ENCODE peak calls at places on chromosomes 2 and 18, in six cellular contexts. N is thoracic aorta; Z is cardiac muscle cell; P is CD8-positive, alpha-beta T cell; W is right cardiac atrium; G is body of pancreas. U is an unnamed sample.

GRCh38 chr2:68185541-68186164 is 28.0 kb downstream of the PNO1 start:
- DNase-seq in N (no peak), Z (peak; percentile 45), P (peak; percentile 11), W (peak; percentile 25), G (peak; percentile 28), U (no peak)

GRCh38 chr2:221570321-221571107 is 1.6 kb downstream of the EPHA4 start:
- DNase-seq in N (no peak), Z (peak; percentile 30), P (no peak), W (peak; percentile 19), G (no peak), U (no peak)

GRCh38 chr18:36031407-36031806 is 36.0 kb downstream of the RPRD1A start:
- DNase-seq in N (no peak), Z (no peak), P (no peak), W (no peak), G (no peak), U (no peak)

GRCh38 chr2:188909036-188909435 is 65.1 kb upstream of the COL3A1 start:
- DNase-seq in N (no peak), Z (no peak), P (no peak), W (no peak), G (no peak), U (no peak)

GRCh38 chr2:163266772-163267171 is 428.2 kb upstream of the KCNH7 start:
- DNase-seq in N (no peak), Z (peak; percentile 90), P (no peak), W (no peak), G (no peak), U (no peak)

GRCh38 chr18:77124452-77124922 is 8.1 kb downstream of the MBP start:
- DNase-seq in N (no peak), Z (no peak), P (no peak), W (no peak), G (no peak), U (no peak)

GRCh38 chr2:63891488-63892030 is 49.9 kb downstream of the UGP2 start:
- DNase-seq in N (no peak), Z (no peak), P (no peak), W (no peak), G (no peak), U (no peak)

GRCh38 chr2:128374001-128374710 is 55.5 kb upstream of the HS6ST1 start:
- DNase-seq in N (no peak), Z (peak; percentile 77), P (no peak), W (no peak), G (no peak), U (peak; percentile 81)

GRCh38 chr2:169139993-169140767 is 70.8 kb downstream of the DHRS9 start:
- DNase-seq in N (no peak), Z (no peak), P (no peak), W (no peak), G (no peak), U (no peak)

GRCh38 chr2:239318091-239318725 is 82.6 kb downstream of the HDAC4 start:
- DNase-seq in N (no peak), Z (no peak), P (no peak), W (no peak), G (no peak), U (no peak)

GRCh38 chr2:221943078-221943810 is 355.6 kb downstream of the PAX3 start:
- DNase-seq in N (peak; percentile 28), Z (no peak), P (no peak), W (peak; percentile 20), G (peak; percentile 38), U (no peak)

GRCh38 chr2:36294290-36294689 is 61.3 kb upstream of the CRIM1 start:
- DNase-seq in N (no peak), Z (no peak), P (no peak), W (no peak), G (no peak), U (no peak)

GRCh38 chr18:23270999-23271680 is 135.9 kb downstream of the CABLES1 start:
- DNase-seq in N (no peak), Z (no peak), P (no peak), W (no peak), G (no peak), U (no peak)

GRCh38 chr2:172997031-172997430 is 78.6 kb upstream of the MAP3K20 start:
- DNase-seq in N (no peak), Z (no peak), P (no peak), W (no peak), G (no peak), U (no peak)

GRCh38 chr2:97871096-97871780 is 124.5 kb downstream of the TMEM131 start:
- DNase-seq in N (no peak), Z (peak; percentile 54), P (no peak), W (no peak), G (no peak), U (no peak)

GRCh38 chr2:201999289-201999688 is 34.4 kb upstream of the FZD7 start:
- DNase-seq in N (no peak), Z (no peak), P (no peak), W (peak; percentile 43), G (no peak), U (peak; percentile 56)

GRCh38 chr2:215368493-215368809 is 56.6 kb downstream of the ATIC start:
- DNase-seq in N (no peak), Z (no peak), P (no peak), W (no peak), G (no peak), U (no peak)
- H3K4me3 ChIP-seq in N (no peak overlapping the region), Z (no peak overlapping the region), P (no peak overlapping the region), W (no peak overlapping the region), G (no peak overlapping the region), U (no peak overlapping the region)

DNA sequence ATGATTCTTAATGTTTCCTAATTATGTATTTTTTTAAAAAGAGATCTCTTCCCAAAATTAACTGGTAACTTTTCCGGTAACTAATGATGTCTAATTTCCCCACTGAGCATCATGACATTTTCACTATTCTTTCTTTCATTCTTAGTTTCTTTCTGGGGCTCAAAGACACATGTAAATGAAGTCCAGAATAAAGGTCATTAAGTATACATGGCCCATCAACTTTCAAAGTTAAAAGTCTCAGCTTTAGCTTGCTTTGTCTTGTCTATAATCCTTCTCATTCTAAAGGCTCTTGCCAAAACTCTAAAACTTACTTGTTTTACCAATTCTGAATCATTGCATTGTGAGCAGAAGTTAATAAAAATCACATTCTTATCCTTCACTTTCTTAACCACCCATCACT is 53.6 kb downstream of the ASXL2 start:
- DNase-seq in N (no peak), Z (no peak), P (no peak), W (no peak), G (no peak), U (no peak)
- H3K4me3 ChIP-seq in N (no peak overlapping the region), Z (no peak overlapping the region), P (no peak overlapping the region), W (no peak overlapping the region), G (no peak overlapping the region), U (no peak overlapping the region)

DNA sequence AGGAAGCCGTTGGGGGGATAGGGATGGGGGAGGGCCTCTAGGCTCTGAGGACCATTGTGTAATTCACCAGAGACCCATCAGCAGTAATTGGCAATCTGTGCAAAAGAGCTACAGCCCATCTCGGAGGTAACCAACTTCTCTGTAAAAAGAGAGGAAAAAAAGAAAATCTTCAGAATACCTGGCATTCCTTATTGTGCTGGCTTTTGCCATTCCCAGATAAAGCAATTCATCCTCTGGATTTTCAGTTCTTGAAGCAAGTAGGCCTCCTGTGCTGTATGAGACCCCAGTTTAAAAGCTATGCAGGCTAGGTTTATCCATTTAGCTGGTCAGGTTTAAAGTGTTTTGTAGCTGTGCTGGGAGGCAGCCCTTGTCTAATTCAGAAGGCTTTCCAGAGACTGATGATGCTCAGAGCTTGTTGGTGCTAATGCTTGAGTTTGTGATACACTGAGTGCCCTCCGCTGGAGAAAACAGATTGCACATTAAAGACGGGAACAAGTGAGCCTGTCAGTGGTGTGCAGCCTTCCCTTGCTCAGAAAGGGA is at the start of gene LRRTM4:
- DNase-seq in N (no peak), Z (no peak), P (no peak), W (no peak), G (no peak), U (no peak)
- H3K4me3 ChIP-seq in N (no peak within 1 kb of the TSS), Z (peak within 1 kb of the TSS; percentile 39), P (no peak within 1 kb of the TSS), W (peak within 1 kb of the TSS; percentile 35), G (no peak within 1 kb of the TSS), U (no peak within 1 kb of the TSS)

GRCh38 chr2:230879891-230880290 is 15.1 kb downstream of the ITM2C start:
- DNase-seq in N (no peak), Z (no peak), P (no peak), W (no peak), G (no peak), U (no peak)

GRCh38 chr2:230877737-230878598 is 13.2 kb downstream of the ITM2C start:
- DNase-seq in N (no peak), Z (no peak), P (peak; percentile 42), W (no peak), G (no peak), U (no peak)

GRCh38 chr2:230878599-230878965 is 13.8 kb downstream of the ITM2C start:
- DNase-seq in N (no peak), Z (no peak), P (no peak), W (no peak), G (no peak), U (peak; percentile 71)

GRCh38 chr2:230877131-230877736 is 12.5 kb downstream of the ITM2C start:
- DNase-seq in N (no peak), Z (no peak), P (no peak), W (no peak), G (no peak), U (peak; percentile 58)

GRCh38 chr2:230879271-230879882 is 14.6 kb downstream of the ITM2C start:
- DNase-seq in N (no peak), Z (no peak), P (no peak), W (no peak), G (no peak), U (peak; percentile 70)
- H3K4me3 ChIP-seq in N (no peak overlapping the region), Z (no peak overlapping the region), P (no peak overlapping the region), W (no peak overlapping the region), G (no peak overlapping the region), U (no peak overlapping the region)